ENCODE peak calls at places on chromosomes 5 and 9, in five cellular contexts. H is EL, B is HEK293T, C is lower lobe of right lung, E is NCI-H82. N is an unnamed sample.

GRCh38 chr5:141192110-141192725 is at the start of gene PCDHB10:
- DNase-seq in H (peak; percentile 38), B (peak; percentile 17), C (no peak), E (peak; percentile 60), N (peak; percentile 15)

GRCh38 chr9:131977074-131977838 is 102.4 kb downstream of the MED27 start:
- DNase-seq in H (no peak), B (no peak), C (no peak), E (no peak), N (no peak)

GRCh38 chr5:179530069-179530998 is 20.0 kb upstream of the RUFY1 start:
- DNase-seq in H (peak; percentile 59), B (no peak), C (peak; percentile 79), E (no peak), N (peak; percentile 53)

GRCh38 chr9:117073539-117074336 is 341.1 kb downstream of the ASTN2 start:
- DNase-seq in H (peak; percentile 23), B (peak; percentile 39), C (no peak), E (peak; percentile 79), N (peak; percentile 29)

GRCh38 chr5:122300374-122300773 is 11.7 kb upstream of the SNCAIP start:
- DNase-seq in H (no peak), B (no peak), C (no peak), E (no peak), N (no peak)

GRCh38 chr9:70297141-70297540 is 38.4 kb downstream of the SMC5 start:
- DNase-seq in H (peak; percentile 39), B (no peak), C (no peak), E (no peak), N (peak; percentile 44)

GRCh38 chr9:134011401-134011800 is 13.9 kb upstream of the BRD3OS start:
- DNase-seq in H (no peak), B (no peak), C (no peak), E (no peak), N (no peak)

GRCh38 chr5:115471674-115472073 is 72.9 kb downstream of the FEM1C start:
- DNase-seq in H (no peak), B (no peak), C (no peak), E (no peak), N (no peak)

GRCh38 chr9:6272229-6272597 is 56.0 kb upstream of the TPD52L3 start:
- DNase-seq in H (peak; percentile 8), B (no peak), C (no peak), E (no peak), N (peak; percentile 96)